ENCODE peak calls at places on chromosome 3, in ten cellular contexts. B is fibroblast of pulmonary artery, A is cardiac fibroblast, M is cardiac muscle cell, Y is transverse colon, R is HL-60, L is IMR-90, O is Panc1, N is fibroblast of lung, T is A549. J is an unnamed sample.

GRCh38 chr3:82100378-82100777 is 338.9 kb upstream of the GBE1 start:
- DNase-seq in R (no peak), N (no peak), L (peak), Y (no peak), B (peak), T (no peak), O (no peak), M (peak), A (no peak), J (peak)

GRCh38 chr3:149366031-149366430 is 11.4 kb downstream of the TM4SF1 start:
- DNase-seq in O (no peak), M (no peak), L (no peak), Y (no peak), T (no peak), R (no peak), N (no peak), A (no peak), B (no peak), J (no peak)

GRCh38 chr3:141797167-141797773 is 34.1 kb downstream of the GRK7 start:
- DNase-seq in L (peak), O (no peak), T (no peak), Y (peak), R (peak), N (peak), M (peak), B (peak), A (peak), J (peak)

GRCh38 chr3:56467108-56467507 is 1.2 kb downstream of the ERC2 start:
- DNase-seq in A (peak), R (no peak), L (peak), T (peak), B (peak), M (peak), O (no peak), Y (peak), N (peak), J (peak)

GRCh38 chr3:49158108-49158709 is 7.9 kb downstream of the CCDC71 start:
- DNase-seq in O (no peak), L (no peak), M (peak), A (no peak), B (no peak), T (no peak), N (peak), R (peak), Y (peak), J (peak)

GRCh38 chr3:14372587-14372986 is 29.8 kb upstream of the SLC6A6 start:
- DNase-seq in O (no peak), T (no peak), Y (no peak), L (no peak), M (no peak), B (no peak), N (no peak), A (no peak), R (no peak), J (no peak)

GRCh38 chr3:162142511-162142910 is 645.9 kb downstream of the OTOL1 start:
- DNase-seq in T (no peak), B (peak), M (no peak), N (peak), L (peak), Y (no peak), O (no peak), R (no peak), A (peak), J (peak)

GRCh38 chr3:172272699-172273098 is 175.6 kb downstream of the GHSR start:
- DNase-seq in A (peak), N (peak), L (peak), R (no peak), B (peak), T (no peak), Y (no peak), M (no peak), O (no peak), J (peak)

GRCh38 chr3:121488628-121489027 is 57.2 kb downstream of the POLQ start:
- DNase-seq in T (no peak), B (no peak), R (no peak), N (no peak), Y (no peak), M (peak), O (no peak), L (no peak), A (peak), J (no peak)

GRCh38 chr3:14494973-14495300 is 45.2 kb downstream of the GRIP2 start:
- DNase-seq in Y (no peak), T (no peak), N (no peak), L (no peak), O (no peak), B (no peak), M (no peak), R (no peak), A (no peak), J (no peak)

GRCh38 chr3:122169911-122170310 is 13.6 kb upstream of the CASR start:
- DNase-seq in B (no peak), O (no peak), R (no peak), L (no peak), M (no peak), A (no peak), N (no peak), T (no peak), Y (no peak), J (no peak)

GRCh38 chr3:32460031-32460749 is 42.5 kb downstream of the CMTM6 start:
- DNase-seq in T (no peak), R (no peak), B (no peak), L (no peak), N (no peak), O (no peak), Y (peak), M (no peak), A (no peak), J (no peak)

GRCh38 chr3:64161481-64161952 is 63.7 kb downstream of the PRICKLE2 start:
- DNase-seq in A (no peak), O (no peak), M (no peak), Y (no peak), T (no peak), B (no peak), L (no peak), N (peak), R (no peak), J (no peak)

GRCh38 chr3:38622336-38622735 is 27.2 kb downstream of the SCN5A start:
- DNase-seq in T (no peak), M (no peak), R (no peak), B (no peak), A (no peak), O (no peak), N (no peak), Y (no peak), L (no peak), J (no peak)

GRCh38 chr3:49713336-49714105 is 6.0 kb downstream of the AMIGO3 start:
- DNase-seq in M (no peak), N (no peak), L (no peak), R (no peak), A (no peak), O (no peak), Y (no peak), B (no peak), T (no peak), J (no peak)

GRCh38 chr3:53377794-53378193 is 30.5 kb upstream of the DCP1A start:
- DNase-seq in A (no peak), L (no peak), Y (no peak), O (no peak), T (no peak), R (no peak), N (no peak), M (no peak), B (no peak), J (no peak)

GRCh38 chr3:154431043-154431442 is 1.1 kb upstream of the GPR149 start:
- DNase-seq in Y (no peak), B (no peak), M (no peak), L (no peak), R (no peak), O (no peak), N (no peak), A (no peak), T (no peak), J (no peak)

GRCh38 chr3:154428369-154429206 is 1.4 kb downstream of the GPR149 start:
- DNase-seq in R (no peak), M (peak), T (no peak), Y (no peak), A (no peak), N (no peak), O (no peak), B (peak), L (no peak), J (no peak)

GRCh38 chr3:154427685-154428291 is 2.2 kb downstream of the GPR149 start:
- DNase-seq in Y (no peak), N (no peak), B (no peak), M (peak), R (no peak), A (no peak), O (no peak), L (no peak), T (no peak), J (no peak)

DNA sequence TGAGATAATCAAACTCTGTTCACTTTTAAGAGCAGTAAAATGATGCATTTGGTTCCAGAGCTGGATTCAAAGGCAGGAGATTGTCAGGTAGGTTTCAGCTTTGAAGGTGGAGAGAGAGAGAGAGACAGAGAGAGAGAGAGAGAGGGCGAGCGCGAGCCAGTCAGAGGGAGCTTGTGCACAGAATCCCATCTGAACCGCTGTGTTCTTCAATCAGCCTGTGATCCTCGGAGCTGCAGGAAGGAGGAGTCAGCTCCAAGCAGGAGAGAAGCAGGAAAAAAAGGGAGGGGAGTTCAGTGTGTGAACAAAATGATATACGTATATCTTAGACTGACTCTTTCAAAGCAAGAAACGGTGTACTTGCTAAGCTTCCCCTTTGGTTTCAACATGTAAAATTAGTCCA is at the start of gene GPR149:
- DNase-seq in Y (no peak), O (no peak), R (no peak), A (no peak), N (no peak), L (no peak), M (peak), B (no peak), T (no peak), J (no peak)
- TF ChIP-seq CTCF in Y (no peak), O (no peak), R (no peak), A (no peak), N (no peak), L (no peak), M (no peak), B (no peak), T (no peak), J (no peak)

DNA sequence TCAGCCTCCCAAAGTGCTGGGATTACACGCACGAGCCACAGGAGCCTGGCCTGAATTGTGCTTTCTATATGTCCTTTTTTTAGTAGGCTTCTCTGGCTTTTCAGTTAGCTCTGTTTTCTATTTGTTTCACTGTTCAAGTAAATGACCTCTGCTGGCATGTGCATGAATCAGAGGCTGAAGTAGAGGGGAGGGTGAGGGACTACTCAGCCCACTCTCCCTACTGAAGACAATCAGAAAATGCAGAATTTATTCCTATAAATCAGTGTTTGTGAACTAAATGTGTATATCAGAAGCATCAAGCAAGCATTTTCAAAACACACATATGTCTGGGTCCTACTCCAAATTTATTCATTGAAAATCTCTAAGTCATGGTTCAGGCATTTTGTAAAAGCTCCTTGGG is 45.0 kb downstream of the ZMAT3 start:
- DNase-seq in Y (no peak), R (no peak), B (peak), O (no peak), T (no peak), M (no peak), L (peak), N (peak), A (peak), J (no peak)
- H3K4me3 ChIP-seq in Y (no peak), R (no peak), B (no peak), O (no peak), T (no peak), M (no peak), L (no peak), N (no peak), A (no peak), J (no peak)

DNA sequence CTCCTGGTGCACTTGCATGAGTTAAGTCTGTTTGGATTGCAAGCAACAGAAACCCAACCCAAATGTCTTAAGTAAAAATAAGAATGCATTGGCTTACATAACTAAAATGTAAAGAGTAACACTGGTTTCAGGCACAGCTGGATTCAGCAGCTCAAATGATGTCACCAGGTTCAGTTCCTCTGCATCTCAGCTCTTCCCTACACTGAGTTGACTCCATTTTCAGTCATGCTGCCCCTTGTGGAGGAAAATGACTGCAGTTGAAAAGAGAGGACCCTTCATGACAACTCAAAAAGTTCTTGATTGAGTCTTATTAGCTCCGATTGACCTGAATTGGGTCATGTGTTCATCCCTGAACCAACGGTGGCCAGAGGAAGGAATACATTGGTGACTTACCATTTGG is 138.5 kb upstream of the ABI3BP start:
- DNase-seq in L (no peak), O (no peak), A (no peak), T (no peak), N (no peak), B (no peak), Y (no peak), R (no peak), M (no peak), J (no peak)
- TF ChIP-seq CTCF in L (no peak), O (peak), A (peak), T (no peak), N (no peak), B (no peak), Y (no peak), R (no peak), M (no peak), J (no peak)

GRCh38 chr3:125213946-125214542 is 1.5 kb upstream of the SLC12A8 start:
- DNase-seq in Y (no peak), L (peak), B (peak), N (no peak), A (peak), T (no peak), O (no peak), M (no peak), R (no peak), J (peak)

GRCh38 chr3:125212509-125213372 is at the start of gene SLC12A8:
- DNase-seq in Y (peak), A (no peak), O (no peak), L (no peak), M (peak), B (no peak), T (no peak), R (no peak), N (no peak), J (no peak)

GRCh38 chr3:125214738-125215137 is 2.2 kb upstream of the SLC12A8 start:
- DNase-seq in T (no peak), A (peak), M (no peak), Y (no peak), O (no peak), B (no peak), N (no peak), R (no peak), L (no peak), J (no peak)

GRCh38 chr3:125211523-125212095 is 939 bp downstream of the SLC12A8 start:
- DNase-seq in R (no peak), Y (no peak), M (no peak), A (no peak), O (no peak), B (no peak), L (no peak), T (no peak), N (no peak), J (no peak)

DNA sequence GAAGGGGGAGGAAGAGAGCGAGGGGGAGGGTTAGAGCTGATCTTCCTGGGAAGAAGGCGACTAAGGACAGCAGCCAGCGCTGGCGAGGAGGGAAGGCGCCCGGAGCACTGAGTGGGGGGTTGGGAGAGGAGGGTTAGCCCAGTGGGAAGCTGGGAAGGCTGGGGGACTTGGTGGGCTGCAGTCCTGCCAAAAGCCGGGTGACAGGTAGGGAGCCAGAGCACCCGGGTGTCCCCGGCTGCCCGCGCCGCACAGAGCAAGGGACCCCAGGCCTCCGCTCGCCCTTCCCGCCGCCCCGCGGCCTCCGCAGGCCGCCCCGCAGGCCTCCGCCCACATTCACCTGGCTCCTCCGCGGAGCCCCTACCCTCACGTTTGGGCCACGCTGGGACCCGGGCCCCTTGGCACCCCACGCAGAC is 446 bp downstream of the SLC12A8 start:
- DNase-seq in N (no peak), B (no peak), L (no peak), Y (no peak), O (no peak), A (no peak), T (no peak), R (no peak), M (peak), J (no peak)
- H3K4me3 ChIP-seq in N (peak), B (peak), L (peak), Y (peak), O (peak), A (peak), T (no peak), R (peak), M (peak), J (peak)

J was measured in fibroblast of the aortic adventitia.